ENCODE peak calls at places on chromosomes 6 and 20, in eight cellular contexts. One of them, this sample, is unnamed.

GRCh38 chr6:130565696-130566095 is 199.9 kb downstream of the TMEM200A start:
- DNase-seq in coronary artery: no peak
- DNase-seq in Calu3: no peak
- DNase-seq in DND-41: no peak
- DNase-seq in bronchial epithelial cell: no peak
- DNase-seq in NCI-H1092 treated with DMSO at 0.1 percent for 48 hours: no peak
- DNase-seq in choroid plexus epithelial cell: no peak
- DNase-seq in B cell: no peak
- DNase-seq in this sample: no peak

GRCh38 chr6:99080191-99080590 is 132.4 kb upstream of the FBXL4 start:
- DNase-seq in coronary artery: no peak
- DNase-seq in Calu3: peak
- DNase-seq in DND-41: no peak
- DNase-seq in bronchial epithelial cell: no peak
- DNase-seq in NCI-H1092 treated with DMSO at 0.1 percent for 48 hours: peak
- DNase-seq in choroid plexus epithelial cell: no peak
- DNase-seq in B cell: no peak
- DNase-seq in this sample: no peak

GRCh38 chr6:160013987-160014868 is 45.3 kb downstream of the IGF2R start:
- DNase-seq in coronary artery: no peak
- DNase-seq in Calu3: no peak
- DNase-seq in DND-41: peak
- DNase-seq in bronchial epithelial cell: no peak
- DNase-seq in NCI-H1092 treated with DMSO at 0.1 percent for 48 hours: peak
- DNase-seq in choroid plexus epithelial cell: peak
- DNase-seq in B cell: no peak
- DNase-seq in this sample: no peak

GRCh38 chr6:150063640-150064039 is 5.3 kb downstream of the ULBP3 start:
- DNase-seq in coronary artery: peak
- DNase-seq in Calu3: no peak
- DNase-seq in DND-41: no peak
- DNase-seq in bronchial epithelial cell: no peak
- DNase-seq in NCI-H1092 treated with DMSO at 0.1 percent for 48 hours: no peak
- DNase-seq in choroid plexus epithelial cell: no peak
- DNase-seq in B cell: no peak
- DNase-seq in this sample: no peak

GRCh38 chr6:2448826-2449571 is 203.6 kb upstream of the GMDS start:
- DNase-seq in coronary artery: no peak
- DNase-seq in Calu3: peak
- DNase-seq in DND-41: peak
- DNase-seq in bronchial epithelial cell: peak
- DNase-seq in NCI-H1092 treated with DMSO at 0.1 percent for 48 hours: peak
- DNase-seq in choroid plexus epithelial cell: peak
- DNase-seq in B cell: peak
- DNase-seq in this sample: peak

GRCh38 chr20:63591786-63592355 is 17.8 kb upstream of the HELZ2 start:
- DNase-seq in coronary artery: no peak
- DNase-seq in Calu3: no peak
- DNase-seq in DND-41: no peak
- DNase-seq in bronchial epithelial cell: no peak
- DNase-seq in NCI-H1092 treated with DMSO at 0.1 percent for 48 hours: no peak
- DNase-seq in choroid plexus epithelial cell: no peak
- DNase-seq in B cell: no peak
- DNase-seq in this sample: no peak

GRCh38 chr6:10613693-10614092 is 80.7 kb downstream of the C6orf52 start:
- DNase-seq in coronary artery: no peak
- DNase-seq in Calu3: no peak
- DNase-seq in DND-41: no peak
- DNase-seq in bronchial epithelial cell: no peak
- DNase-seq in NCI-H1092 treated with DMSO at 0.1 percent for 48 hours: no peak
- DNase-seq in choroid plexus epithelial cell: no peak
- DNase-seq in B cell: no peak
- DNase-seq in this sample: no peak

GRCh38 chr6:71197267-71197666 is 91.3 kb upstream of the OGFRL1 start:
- DNase-seq in coronary artery: no peak
- DNase-seq in Calu3: no peak
- DNase-seq in DND-41: no peak
- DNase-seq in bronchial epithelial cell: peak
- DNase-seq in NCI-H1092 treated with DMSO at 0.1 percent for 48 hours: no peak
- DNase-seq in choroid plexus epithelial cell: no peak
- DNase-seq in B cell: no peak
- DNase-seq in this sample: no peak

GRCh38 chr20:35181731-35182130 is 9.9 kb downstream of the PROCR start:
- DNase-seq in coronary artery: no peak
- DNase-seq in Calu3: no peak
- DNase-seq in DND-41: no peak
- DNase-seq in bronchial epithelial cell: no peak
- DNase-seq in NCI-H1092 treated with DMSO at 0.1 percent for 48 hours: no peak
- DNase-seq in choroid plexus epithelial cell: peak
- DNase-seq in B cell: no peak
- DNase-seq in this sample: no peak

GRCh38 chr6:109296971-109297372 is 85.3 kb downstream of the CD164 start:
- DNase-seq in coronary artery: no peak
- DNase-seq in Calu3: no peak
- DNase-seq in DND-41: no peak
- DNase-seq in bronchial epithelial cell: no peak
- DNase-seq in NCI-H1092 treated with DMSO at 0.1 percent for 48 hours: peak
- DNase-seq in choroid plexus epithelial cell: no peak
- DNase-seq in B cell: no peak
- DNase-seq in this sample: no peak

GRCh38 chr6:32790306-32790705 is 26.5 kb downstream of the HLA-DOB start:
- DNase-seq in coronary artery: no peak
- DNase-seq in Calu3: no peak
- DNase-seq in DND-41: no peak
- DNase-seq in bronchial epithelial cell: peak
- DNase-seq in NCI-H1092 treated with DMSO at 0.1 percent for 48 hours: no peak
- DNase-seq in choroid plexus epithelial cell: no peak
- DNase-seq in B cell: no peak
- DNase-seq in this sample: no peak

GRCh38 chr6:45156075-45156474 is 172.1 kb upstream of the RUNX2 start:
- DNase-seq in coronary artery: no peak
- DNase-seq in Calu3: no peak
- DNase-seq in DND-41: peak
- DNase-seq in bronchial epithelial cell: no peak
- DNase-seq in NCI-H1092 treated with DMSO at 0.1 percent for 48 hours: no peak
- DNase-seq in choroid plexus epithelial cell: no peak
- DNase-seq in B cell: no peak
- DNase-seq in this sample: no peak

GRCh38 chr6:97085772-97086171 is 161.2 kb downstream of the KLHL32 start:
- DNase-seq in coronary artery: no peak
- DNase-seq in Calu3: no peak
- DNase-seq in DND-41: no peak
- DNase-seq in bronchial epithelial cell: no peak
- DNase-seq in NCI-H1092 treated with DMSO at 0.1 percent for 48 hours: no peak
- DNase-seq in choroid plexus epithelial cell: peak
- DNase-seq in B cell: no peak
- DNase-seq in this sample: peak

GRCh38 chr6:118558811-118559217 is 10.7 kb downstream of the PLN start:
- DNase-seq in coronary artery: no peak
- DNase-seq in Calu3: no peak
- DNase-seq in DND-41: peak
- DNase-seq in bronchial epithelial cell: no peak
- DNase-seq in NCI-H1092 treated with DMSO at 0.1 percent for 48 hours: no peak
- DNase-seq in choroid plexus epithelial cell: peak
- DNase-seq in B cell: no peak
- DNase-seq in this sample: no peak

GRCh38 chr20:63957004-63957689 is 931 bp upstream of the UCKL1 start:
- DNase-seq in coronary artery: no peak
- DNase-seq in Calu3: peak
- DNase-seq in DND-41: no peak
- DNase-seq in bronchial epithelial cell: peak
- DNase-seq in NCI-H1092 treated with DMSO at 0.1 percent for 48 hours: peak
- DNase-seq in choroid plexus epithelial cell: peak
- DNase-seq in B cell: peak
- DNase-seq in this sample: no peak

GRCh38 chr6:26592649-26593048 is 4.1 kb upstream of the ABT1 start:
- DNase-seq in coronary artery: no peak
- DNase-seq in Calu3: no peak
- DNase-seq in DND-41: no peak
- DNase-seq in bronchial epithelial cell: no peak
- DNase-seq in NCI-H1092 treated with DMSO at 0.1 percent for 48 hours: no peak
- DNase-seq in choroid plexus epithelial cell: peak
- DNase-seq in B cell: no peak
- DNase-seq in this sample: no peak

GRCh38 chr6:158630944-158631616 is 13.5 kb downstream of the DYNLT1 start:
- DNase-seq in coronary artery: peak
- DNase-seq in Calu3: no peak
- DNase-seq in DND-41: no peak
- DNase-seq in bronchial epithelial cell: peak
- DNase-seq in NCI-H1092 treated with DMSO at 0.1 percent for 48 hours: no peak
- DNase-seq in choroid plexus epithelial cell: peak
- DNase-seq in B cell: no peak
- DNase-seq in this sample: no peak

GRCh38 chr20:38044685-38045084 is 11.1 kb downstream of the RPRD1B start:
- DNase-seq in coronary artery: no peak
- DNase-seq in Calu3: no peak
- DNase-seq in DND-41: no peak
- DNase-seq in bronchial epithelial cell: no peak
- DNase-seq in NCI-H1092 treated with DMSO at 0.1 percent for 48 hours: no peak
- DNase-seq in choroid plexus epithelial cell: no peak
- DNase-seq in B cell: no peak
- DNase-seq in this sample: no peak

GRCh38 chr20:11350126-11351005 is 567.3 kb upstream of the BTBD3 start:
- DNase-seq in coronary artery: no peak
- DNase-seq in Calu3: no peak
- DNase-seq in DND-41: no peak
- DNase-seq in bronchial epithelial cell: peak
- DNase-seq in NCI-H1092 treated with DMSO at 0.1 percent for 48 hours: no peak
- DNase-seq in choroid plexus epithelial cell: peak
- DNase-seq in B cell: no peak
- DNase-seq in this sample: peak

GRCh38 chr6:37602360-37602759 is 95.3 kb downstream of the MDGA1 start:
- DNase-seq in coronary artery: no peak
- DNase-seq in Calu3: no peak
- DNase-seq in DND-41: no peak
- DNase-seq in bronchial epithelial cell: no peak
- DNase-seq in NCI-H1092 treated with DMSO at 0.1 percent for 48 hours: no peak
- DNase-seq in choroid plexus epithelial cell: no peak
- DNase-seq in B cell: no peak
- DNase-seq in this sample: no peak

GRCh38 chr20:6074145-6074561 is 20.3 kb upstream of the LRRN4 start:
- DNase-seq in coronary artery: no peak
- DNase-seq in Calu3: no peak
- DNase-seq in DND-41: peak
- DNase-seq in bronchial epithelial cell: no peak
- DNase-seq in NCI-H1092 treated with DMSO at 0.1 percent for 48 hours: no peak
- DNase-seq in choroid plexus epithelial cell: peak
- DNase-seq in B cell: no peak
- DNase-seq in this sample: no peak